ENCODE peak calls at places on chromosomes 13 and 19, in ten cellular contexts. One of them, this sample, is unnamed.

GRCh38 chr13:23740002-23740401 is 149.2 kb downstream of the MIPEP start:
- DNase-seq in H1: no peak
- DNase-seq in GM12878: no peak
- DNase-seq in sigmoid colon: no peak
- DNase-seq in breast epithelium: no peak
- DNase-seq in esophagus muscularis mucosa: no peak
- DNase-seq in suprapubic skin: no peak
- DNase-seq in HL-60: no peak
- DNase-seq in stomach: no peak
- DNase-seq in SK-N-SH: no peak
- DNase-seq in this sample: no peak

GRCh38 chr13:38348890-38349289 is 761 bp upstream of the UFM1 start:
- DNase-seq in esophagus muscularis mucosa: no peak
- DNase-seq in breast epithelium: no peak
- DNase-seq in suprapubic skin: no peak
- DNase-seq in GM12878: no peak
- DNase-seq in stomach: no peak
- DNase-seq in HL-60: no peak
- DNase-seq in H1: no peak
- DNase-seq in SK-N-SH: no peak
- DNase-seq in sigmoid colon: no peak
- DNase-seq in this sample: peak

GRCh38 chr13:98570929-98571372 is 6.0 kb downstream of the STK24 start:
- DNase-seq in H1: no peak
- DNase-seq in esophagus muscularis mucosa: no peak
- DNase-seq in SK-N-SH: no peak
- DNase-seq in breast epithelium: no peak
- DNase-seq in stomach: peak
- DNase-seq in sigmoid colon: no peak
- DNase-seq in suprapubic skin: no peak
- DNase-seq in HL-60: no peak
- DNase-seq in GM12878: peak
- DNase-seq in this sample: peak

GRCh38 chr19:43759515-43759914 is 4.8 kb upstream of the SMG9 start:
- DNase-seq in HL-60: no peak
- DNase-seq in breast epithelium: peak
- DNase-seq in SK-N-SH: no peak
- DNase-seq in suprapubic skin: no peak
- DNase-seq in H1: no peak
- DNase-seq in stomach: no peak
- DNase-seq in GM12878: no peak
- DNase-seq in esophagus muscularis mucosa: no peak
- DNase-seq in sigmoid colon: no peak
- DNase-seq in this sample: no peak

GRCh38 chr19:15337202-15337601 is 4.9 kb upstream of the BRD4 start:
- DNase-seq in GM12878: no peak
- DNase-seq in stomach: no peak
- DNase-seq in esophagus muscularis mucosa: no peak
- DNase-seq in HL-60: no peak
- DNase-seq in suprapubic skin: no peak
- DNase-seq in breast epithelium: no peak
- DNase-seq in sigmoid colon: no peak
- DNase-seq in H1: no peak
- DNase-seq in SK-N-SH: no peak
- DNase-seq in this sample: no peak

GRCh38 chr19:40923934-40924391 is 41.9 kb upstream of the CYP2A7 start:
- DNase-seq in SK-N-SH: no peak
- DNase-seq in suprapubic skin: no peak
- DNase-seq in HL-60: no peak
- DNase-seq in GM12878: no peak
- DNase-seq in stomach: peak
- DNase-seq in esophagus muscularis mucosa: no peak
- DNase-seq in sigmoid colon: no peak
- DNase-seq in breast epithelium: no peak
- DNase-seq in H1: no peak
- DNase-seq in this sample: no peak

GRCh38 chr19:49555600-49556411 is 24.6 kb downstream of the NOSIP start:
- DNase-seq in suprapubic skin: no peak
- DNase-seq in H1: peak
- DNase-seq in sigmoid colon: peak
- DNase-seq in esophagus muscularis mucosa: no peak
- DNase-seq in stomach: peak
- DNase-seq in HL-60: no peak
- DNase-seq in SK-N-SH: peak
- DNase-seq in GM12878: no peak
- DNase-seq in breast epithelium: no peak
- DNase-seq in this sample: peak

GRCh38 chr19:3358919-3359849 is 7.2 kb upstream of the NFIC start:
- DNase-seq in breast epithelium: no peak
- DNase-seq in esophagus muscularis mucosa: no peak
- DNase-seq in stomach: peak
- DNase-seq in sigmoid colon: peak
- DNase-seq in GM12878: no peak
- DNase-seq in SK-N-SH: peak
- DNase-seq in H1: no peak
- DNase-seq in HL-60: peak
- DNase-seq in suprapubic skin: no peak
- DNase-seq in this sample: peak

GRCh38 chr13:39942177-39942900 is 286.9 kb downstream of the COG6 start:
- DNase-seq in SK-N-SH: no peak
- DNase-seq in sigmoid colon: no peak
- DNase-seq in HL-60: no peak
- DNase-seq in breast epithelium: no peak
- DNase-seq in suprapubic skin: no peak
- DNase-seq in stomach: no peak
- DNase-seq in GM12878: no peak
- DNase-seq in H1: peak
- DNase-seq in esophagus muscularis mucosa: no peak
- DNase-seq in this sample: no peak

GRCh38 chr13:61531383-61532065 is 115.9 kb upstream of the PCDH20 start:
- DNase-seq in HL-60: peak
- DNase-seq in SK-N-SH: no peak
- DNase-seq in esophagus muscularis mucosa: no peak
- DNase-seq in stomach: no peak
- DNase-seq in suprapubic skin: no peak
- DNase-seq in GM12878: peak
- DNase-seq in breast epithelium: no peak
- DNase-seq in H1: no peak
- DNase-seq in sigmoid colon: no peak
- DNase-seq in this sample: no peak

GRCh38 chr19:4292515-4292914 is 9.7 kb downstream of the TMIGD2 start:
- DNase-seq in suprapubic skin: no peak
- DNase-seq in HL-60: no peak
- DNase-seq in esophagus muscularis mucosa: no peak
- DNase-seq in breast epithelium: no peak
- DNase-seq in SK-N-SH: no peak
- DNase-seq in sigmoid colon: no peak
- DNase-seq in stomach: no peak
- DNase-seq in GM12878: no peak
- DNase-seq in H1: no peak
- DNase-seq in this sample: no peak

GRCh38 chr19:5880604-5881078 is 10.3 kb upstream of the FUT5 start:
- DNase-seq in H1: no peak
- DNase-seq in SK-N-SH: no peak
- DNase-seq in sigmoid colon: peak
- DNase-seq in HL-60: no peak
- DNase-seq in breast epithelium: peak
- DNase-seq in stomach: no peak
- DNase-seq in suprapubic skin: no peak
- DNase-seq in esophagus muscularis mucosa: peak
- DNase-seq in GM12878: no peak
- DNase-seq in this sample: peak

GRCh38 chr19:21680679-21681078 is 86.7 kb downstream of the ZNF100 start:
- DNase-seq in sigmoid colon: no peak
- DNase-seq in breast epithelium: no peak
- DNase-seq in GM12878: no peak
- DNase-seq in HL-60: no peak
- DNase-seq in esophagus muscularis mucosa: no peak
- DNase-seq in suprapubic skin: no peak
- DNase-seq in stomach: no peak
- DNase-seq in SK-N-SH: no peak
- DNase-seq in H1: no peak
- DNase-seq in this sample: no peak

GRCh38 chr13:80168089-80168850 is 172.7 kb downstream of the SPRY2 start:
- DNase-seq in H1: no peak
- DNase-seq in HL-60: peak
- DNase-seq in sigmoid colon: no peak
- DNase-seq in suprapubic skin: no peak
- DNase-seq in SK-N-SH: no peak
- DNase-seq in breast epithelium: no peak
- DNase-seq in stomach: no peak
- DNase-seq in GM12878: no peak
- DNase-seq in esophagus muscularis mucosa: no peak
- DNase-seq in this sample: no peak

GRCh38 chr13:44573071-44573470 is 3.1 kb downstream of the TSC22D1 start:
- DNase-seq in sigmoid colon: no peak
- DNase-seq in suprapubic skin: no peak
- DNase-seq in stomach: no peak
- DNase-seq in HL-60: no peak
- DNase-seq in GM12878: no peak
- DNase-seq in H1: no peak
- DNase-seq in breast epithelium: no peak
- DNase-seq in SK-N-SH: no peak
- DNase-seq in esophagus muscularis mucosa: no peak
- DNase-seq in this sample: no peak

GRCh38 chr19:14728595-14728994 is 38.7 kb downstream of the ZNF333 start:
- DNase-seq in breast epithelium: no peak
- DNase-seq in HL-60: no peak
- DNase-seq in stomach: peak
- DNase-seq in esophagus muscularis mucosa: no peak
- DNase-seq in suprapubic skin: no peak
- DNase-seq in SK-N-SH: no peak
- DNase-seq in H1: no peak
- DNase-seq in sigmoid colon: no peak
- DNase-seq in GM12878: no peak
- DNase-seq in this sample: no peak

GRCh38 chr13:78609464-78610205 is 6.3 kb upstream of the POU4F1 start:
- DNase-seq in HL-60: no peak
- DNase-seq in esophagus muscularis mucosa: no peak
- DNase-seq in GM12878: no peak
- DNase-seq in SK-N-SH: peak
- DNase-seq in H1: peak
- DNase-seq in stomach: no peak
- DNase-seq in sigmoid colon: no peak
- DNase-seq in breast epithelium: no peak
- DNase-seq in suprapubic skin: no peak
- DNase-seq in this sample: no peak
- TF ChIP-seq POLR2AphosphoS5 in HL-60: no peak
- TF ChIP-seq POLR2AphosphoS5 in esophagus muscularis mucosa: no peak
- TF ChIP-seq POLR2AphosphoS5 in GM12878: no peak
- TF ChIP-seq POLR2AphosphoS5 in SK-N-SH: no peak
- TF ChIP-seq POLR2AphosphoS5 in H1: no peak
- TF ChIP-seq POLR2AphosphoS5 in stomach: no peak
- TF ChIP-seq POLR2AphosphoS5 in sigmoid colon: no peak
- TF ChIP-seq POLR2AphosphoS5 in breast epithelium: no peak
- TF ChIP-seq POLR2AphosphoS5 in suprapubic skin: no peak
- TF ChIP-seq POLR2AphosphoS5 in this sample: no peak

GRCh38 chr13:21039097-21039800 is 22.1 kb downstream of the LATS2 start:
- DNase-seq in breast epithelium: no peak
- DNase-seq in SK-N-SH: no peak
- DNase-seq in suprapubic skin: no peak
- DNase-seq in stomach: no peak
- DNase-seq in esophagus muscularis mucosa: peak
- DNase-seq in sigmoid colon: peak
- DNase-seq in H1: peak
- DNase-seq in HL-60: peak
- DNase-seq in GM12878: no peak
- DNase-seq in this sample: no peak
- TF ChIP-seq POLR2AphosphoS5 in breast epithelium: no peak
- TF ChIP-seq POLR2AphosphoS5 in SK-N-SH: no peak
- TF ChIP-seq POLR2AphosphoS5 in suprapubic skin: no peak
- TF ChIP-seq POLR2AphosphoS5 in stomach: no peak
- TF ChIP-seq POLR2AphosphoS5 in esophagus muscularis mucosa: no peak
- TF ChIP-seq POLR2AphosphoS5 in sigmoid colon: peak
- TF ChIP-seq POLR2AphosphoS5 in H1: no peak
- TF ChIP-seq POLR2AphosphoS5 in HL-60: no peak
- TF ChIP-seq POLR2AphosphoS5 in GM12878: no peak
- TF ChIP-seq POLR2AphosphoS5 in this sample: no peak

DNA sequence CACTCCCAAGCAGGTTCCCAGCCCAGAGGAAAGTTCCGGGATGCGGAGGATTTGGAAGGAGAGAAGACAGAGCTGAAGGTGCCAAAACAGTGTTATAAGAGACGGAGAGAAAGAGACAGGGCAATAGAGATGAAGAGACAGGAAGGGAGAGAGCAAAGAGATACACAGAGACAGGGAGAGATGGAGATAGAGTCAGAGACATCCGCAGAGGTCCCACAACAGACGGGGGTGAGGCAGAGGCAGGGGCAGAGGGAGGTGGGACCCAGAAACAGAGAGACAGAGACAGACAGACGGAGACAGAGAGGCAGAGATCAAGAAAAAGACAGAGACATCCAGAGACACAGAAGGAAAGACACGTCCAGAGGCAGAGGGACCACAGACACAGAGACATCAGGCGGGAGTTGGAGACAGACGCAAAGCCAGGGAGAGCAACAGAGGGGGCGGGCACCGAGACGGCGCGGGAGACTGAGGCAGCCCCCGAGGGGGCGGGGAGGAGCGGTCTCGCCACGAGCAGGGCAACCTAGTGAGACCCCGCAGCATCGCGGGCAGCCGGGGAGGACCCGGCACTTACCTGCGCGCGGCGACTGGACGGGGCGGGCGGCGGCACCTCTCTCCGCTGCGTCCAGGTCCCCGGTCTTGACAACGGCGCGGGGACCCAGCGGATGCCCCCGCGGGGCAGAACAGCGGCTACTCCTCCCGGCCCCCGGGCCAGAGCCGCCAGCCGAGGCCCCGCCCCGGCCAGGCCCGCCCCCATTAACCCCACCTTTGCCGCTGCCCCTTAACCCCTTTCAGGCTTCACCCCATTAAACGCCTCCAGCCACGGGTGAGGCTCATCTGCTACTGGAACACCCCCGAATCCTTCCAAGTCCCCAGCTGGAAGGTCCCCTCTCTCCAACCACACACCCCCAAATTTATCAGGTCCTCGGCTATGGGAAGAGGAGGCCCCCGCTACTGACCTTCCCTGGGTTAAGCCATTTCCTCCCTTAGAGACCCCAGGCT is at the start of gene GPR4:
- DNase-seq in HL-60: no peak
- DNase-seq in esophagus muscularis mucosa: no peak
- DNase-seq in breast epithelium: no peak
- DNase-seq in stomach: no peak
- DNase-seq in SK-N-SH: peak
- DNase-seq in GM12878: no peak
- DNase-seq in H1: peak
- DNase-seq in sigmoid colon: no peak
- DNase-seq in suprapubic skin: no peak
- DNase-seq in this sample: no peak
- TF ChIP-seq POLR2AphosphoS5 in HL-60: no peak
- TF ChIP-seq POLR2AphosphoS5 in esophagus muscularis mucosa: peak
- TF ChIP-seq POLR2AphosphoS5 in breast epithelium: no peak
- TF ChIP-seq POLR2AphosphoS5 in stomach: no peak
- TF ChIP-seq POLR2AphosphoS5 in SK-N-SH: no peak
- TF ChIP-seq POLR2AphosphoS5 in GM12878: no peak
- TF ChIP-seq POLR2AphosphoS5 in H1: no peak
- TF ChIP-seq POLR2AphosphoS5 in sigmoid colon: no peak
- TF ChIP-seq POLR2AphosphoS5 in suprapubic skin: no peak
- TF ChIP-seq POLR2AphosphoS5 in this sample: no peak

DNA sequence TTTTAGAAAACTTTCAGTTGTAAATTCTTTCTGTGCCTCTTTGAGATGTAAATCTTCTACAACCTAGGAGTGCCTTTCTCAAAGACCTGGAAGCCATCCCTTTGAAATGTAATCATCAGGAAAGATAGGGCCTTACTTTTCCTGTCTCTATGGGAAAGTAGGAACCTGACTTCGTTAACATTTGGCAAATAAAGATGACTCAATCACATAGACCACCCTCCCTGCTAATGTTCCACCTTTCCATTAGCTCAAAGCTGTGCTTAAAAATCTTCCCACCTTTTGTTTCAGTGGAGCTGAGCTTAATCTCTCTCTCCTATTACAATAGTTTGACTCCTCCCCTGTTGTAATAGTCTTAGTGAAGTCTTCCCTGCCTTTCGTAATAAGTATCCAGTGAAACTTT is 247.7 kb downstream of the OLFM4 start:
- DNase-seq in sigmoid colon: no peak
- DNase-seq in esophagus muscularis mucosa: no peak
- DNase-seq in SK-N-SH: no peak
- DNase-seq in stomach: no peak
- DNase-seq in breast epithelium: no peak
- DNase-seq in suprapubic skin: no peak
- DNase-seq in GM12878: no peak
- DNase-seq in HL-60: no peak
- DNase-seq in H1: no peak
- DNase-seq in this sample: no peak
- TF ChIP-seq POLR2AphosphoS5 in sigmoid colon: no peak
- TF ChIP-seq POLR2AphosphoS5 in esophagus muscularis mucosa: no peak
- TF ChIP-seq POLR2AphosphoS5 in SK-N-SH: no peak
- TF ChIP-seq POLR2AphosphoS5 in stomach: no peak
- TF ChIP-seq POLR2AphosphoS5 in breast epithelium: no peak
- TF ChIP-seq POLR2AphosphoS5 in suprapubic skin: no peak
- TF ChIP-seq POLR2AphosphoS5 in GM12878: no peak
- TF ChIP-seq POLR2AphosphoS5 in HL-60: no peak
- TF ChIP-seq POLR2AphosphoS5 in H1: peak
- TF ChIP-seq POLR2AphosphoS5 in this sample: no peak